ENCODE peak calls at places on chromosomes 1 and 21, in four cellular contexts. Z is GM23248, N is HCT116, G is GM23338. S is an unnamed sample.
A peak's percentile ranks its signal among the peaks of the same experiment; 100 is the strongest.

GRCh38 chr1:91712981-91713841 is 172.7 kb downstream of the TGFBR3 start:
- DNase-seq in Z (peak; percentile 80), N (no peak), G (peak; percentile 22), S (peak; percentile 34)

GRCh38 chr1:59737638-59738037 is 77.1 kb upstream of the HOOK1 start:
- DNase-seq in Z (no peak), N (no peak), G (no peak), S (no peak)

GRCh38 chr1:182377175-182377574 is 14.4 kb downstream of the GLUL start:
- DNase-seq in Z (peak; percentile 58), N (no peak), G (no peak), S (no peak)

GRCh38 chr1:178684542-178685000 is 40.5 kb upstream of the RALGPS2 start:
- DNase-seq in Z (peak; percentile 91), N (peak; percentile 65), G (no peak), S (peak; percentile 14)

GRCh38 chr1:179807691-179808485 is 64.8 kb downstream of the FAM163A start:
- DNase-seq in Z (peak; percentile 70), N (no peak), G (no peak), S (peak; percentile 73)

GRCh38 chr1:244226440-244226839 is 175.4 kb downstream of the ZBTB18 start:
- DNase-seq in Z (peak; percentile 47), N (no peak), G (no peak), S (no peak)

GRCh38 chr1:235892734-235893413 is 26.2 kb upstream of the LYST start:
- DNase-seq in Z (no peak), N (no peak), G (no peak), S (no peak)

GRCh38 chr1:181504294-181505115 is 21.2 kb downstream of the CACNA1E start:
- DNase-seq in Z (peak; percentile 21), N (peak; percentile 62), G (peak; percentile 86), S (peak; percentile 55)

GRCh38 chr1:92511541-92511940 is 24.8 kb upstream of the GFI1 start:
- DNase-seq in Z (no peak), N (no peak), G (no peak), S (no peak)

GRCh38 chr1:235275223-235275622 is 52.8 kb downstream of the ARID4B start:
- DNase-seq in Z (no peak), N (no peak), G (no peak), S (no peak)

GRCh38 chr1:168920456-168921094 is 185.9 kb upstream of the ATP1B1 start:
- DNase-seq in Z (peak; percentile 45), N (peak; percentile 7), G (no peak), S (peak; percentile 56)

GRCh38 chr21:42352433-42353095 is 1.8 kb upstream of the TFF2 start:
- DNase-seq in Z (no peak), N (no peak), G (no peak), S (no peak)

GRCh38 chr1:81220614-81221071 is 580.1 kb upstream of the ADGRL2 start:
- DNase-seq in Z (no peak), N (no peak), G (no peak), S (no peak)

GRCh38 chr1:183163311-183163710 is 22.8 kb upstream of the LAMC2 start:
- DNase-seq in Z (peak; percentile 87), N (peak; percentile 80), G (no peak), S (no peak)

GRCh38 chr1:7388488-7389185 is 382.5 kb upstream of the VAMP3 start:
- DNase-seq in Z (peak; percentile 41), N (no peak), G (no peak), S (no peak)

GRCh38 chr1:193013005-193013404 is 46.2 kb downstream of the UCHL5 start:
- DNase-seq in Z (peak; percentile 62), N (no peak), G (no peak), S (no peak)

GRCh38 chr1:62318756-62319544 is at the start of gene KANK4:
- DNase-seq in Z (peak; percentile 55), N (no peak), G (peak; percentile 78), S (peak; percentile 69)

GRCh38 chr21:36379236-36379635 is 6.0 kb upstream of the CHAF1B start:
- DNase-seq in Z (peak; percentile 9), N (no peak), G (no peak), S (no peak)

GRCh38 chr1:197486948-197487347 is 218.9 kb downstream of the CRB1 start:
- DNase-seq in Z (no peak), N (no peak), G (no peak), S (peak; percentile 20)

GRCh38 chr1:180964609-180965008 is 51.9 kb downstream of the KIAA1614 start:
- DNase-seq in Z (no peak), N (no peak), G (no peak), S (no peak)

DNA sequence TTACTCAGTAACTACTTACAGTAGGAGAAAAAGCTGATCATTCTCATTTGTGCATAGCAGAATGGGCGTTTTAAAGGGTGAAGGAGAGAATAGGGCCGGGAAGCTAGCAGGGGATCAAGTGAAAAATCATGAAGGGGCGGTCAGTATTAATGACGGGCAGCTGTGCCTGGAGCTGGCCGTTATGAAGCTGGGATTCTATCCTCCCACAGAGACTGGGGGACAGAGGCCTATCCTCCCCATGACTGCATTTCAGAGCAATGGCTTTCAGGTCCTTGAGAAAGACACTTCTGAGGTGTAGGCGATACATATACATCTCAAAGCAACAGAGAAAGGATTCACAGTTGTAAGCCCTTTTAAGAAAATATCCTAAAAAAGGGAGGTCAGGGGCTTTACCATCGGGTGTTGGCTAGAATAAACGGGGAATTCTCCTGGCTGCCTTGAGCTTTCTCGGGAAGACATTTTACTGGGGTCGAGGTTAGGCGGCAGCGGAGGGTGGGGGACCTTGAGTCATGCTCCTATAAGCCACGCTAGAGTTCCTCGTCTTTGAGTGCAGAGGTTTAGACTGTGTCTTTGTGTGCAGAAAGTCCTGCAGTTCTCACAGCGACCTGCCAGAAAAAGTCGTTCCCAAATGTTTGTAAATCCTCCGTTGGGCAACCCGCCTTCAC is 564 bp upstream of the MTARC2 start:
- DNase-seq in Z (no peak), N (no peak), G (peak; percentile 42), S (no peak)
- H3K4me3 ChIP-seq in Z (peak overlapping the region; percentile 80), N (peak overlapping the region; percentile 86), G (peak overlapping the region; percentile 62), S (peak overlapping the region; percentile 91)

GRCh38 chr1:228860911-228861829 is 125.9 kb downstream of the RHOU start:
- DNase-seq in Z (peak; percentile 92), N (peak; percentile 90), G (no peak), S (peak; percentile 88)
- TF ChIP-seq EZH2phosphoT487 in Z (no peak), N (no peak), G (no peak), S (no peak)

GRCh38 chr1:242524571-242525359 is at the start of gene PLD5:
- DNase-seq in Z (peak; percentile 17), N (no peak), G (peak; percentile 73), S (peak; percentile 46)
- H3K4me3 ChIP-seq in Z (peak within 1 kb of the TSS; percentile 51), N (no peak within 1 kb of the TSS), G (peak within 1 kb of the TSS; percentile 96), S (peak within 1 kb of the TSS; percentile 58)

DNA sequence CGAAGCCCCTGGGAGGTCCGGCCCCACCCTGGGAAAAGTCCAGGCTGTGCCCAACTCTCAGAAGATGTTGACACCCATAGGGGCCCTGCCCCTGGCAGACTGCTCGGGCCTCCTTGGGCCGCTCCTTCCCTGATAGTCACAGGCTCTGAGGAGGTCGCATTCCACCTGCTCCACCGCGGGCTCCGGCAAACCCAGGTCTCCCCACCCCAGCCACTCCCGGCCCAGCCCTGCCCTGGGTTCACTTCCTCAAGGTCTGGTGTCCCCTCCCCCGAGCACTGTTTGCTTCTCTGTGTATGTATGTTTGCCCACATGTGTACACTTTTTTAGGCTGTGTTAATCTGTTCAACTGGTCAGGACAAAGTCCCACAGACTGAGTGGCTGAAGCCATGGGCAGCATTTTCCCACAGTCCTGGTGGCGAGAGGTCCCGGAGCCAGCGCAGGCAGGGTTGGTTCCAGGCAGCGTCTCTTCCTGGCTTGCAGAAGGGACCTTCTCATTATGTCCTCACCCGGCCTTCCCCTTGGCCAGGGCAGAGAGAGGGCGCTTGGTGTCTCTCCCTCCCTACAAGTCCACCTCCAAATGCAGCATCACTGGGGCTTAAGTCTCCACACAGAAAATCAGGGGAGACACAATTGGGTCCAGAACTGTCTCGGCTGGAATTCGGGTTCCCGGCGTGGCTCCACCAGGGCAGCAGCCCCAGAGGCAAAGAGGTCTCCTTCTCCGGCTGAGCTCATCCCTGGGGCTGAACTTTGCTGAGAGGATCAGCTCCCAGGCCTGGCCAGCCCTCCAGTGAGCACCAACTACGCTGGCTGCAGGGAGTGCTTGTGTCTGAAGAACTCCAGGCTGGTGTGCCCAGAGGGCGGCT is 10.5 kb upstream of the PRXL2B start:
- DNase-seq in Z (no peak), N (no peak), G (no peak), S (peak; percentile 89)
- TF ChIP-seq EZH2phosphoT487 in Z (no peak), N (no peak), G (no peak), S (no peak)

GRCh38 chr1:12073796-12074195 is 10.7 kb downstream of the TNFRSF8 start:
- DNase-seq in Z (no peak), N (no peak), G (no peak), S (no peak)
- H3K4me3 ChIP-seq in Z (no peak overlapping the region), N (no peak overlapping the region), G (no peak overlapping the region), S (no peak overlapping the region)

GRCh38 chr1:154941332-154941995 is 4.9 kb upstream of the PMVK start:
- DNase-seq in Z (no peak), N (no peak), G (peak; percentile 66), S (peak; percentile 60)

GRCh38 chr1:154945962-154946850 is 9.7 kb upstream of the PMVK start:
- DNase-seq in Z (no peak), N (no peak), G (no peak), S (no peak)

GRCh38 chr1:154944422-154945159 is 8.1 kb upstream of the PMVK start:
- DNase-seq in Z (no peak), N (no peak), G (no peak), S (peak; percentile 78)

GRCh38 chr1:154945160-154945961 is 8.8 kb upstream of the PMVK start:
- DNase-seq in Z (no peak), N (no peak), G (no peak), S (no peak)

GRCh38 chr1:154943649-154944421 is 7.3 kb upstream of the PMVK start:
- DNase-seq in Z (peak; percentile 48), N (no peak), G (peak; percentile 79), S (peak; percentile 65)
- TF ChIP-seq EZH2phosphoT487 in Z (no peak), N (no peak), G (no peak), S (no peak)

GRCh38 chr1:240597153-240597745 is 14.7 kb downstream of the GREM2 start:
- DNase-seq in Z (peak; percentile 54), N (no peak), G (no peak), S (peak; percentile 10)
- H3K4me3 ChIP-seq in Z (peak overlapping the region; percentile 54), N (no peak overlapping the region), G (no peak overlapping the region), S (no peak overlapping the region)

GRCh38 chr1:207355060-207355459 is 33.6 kb downstream of the CD55 start:
- DNase-seq in Z (peak; percentile 27), N (no peak), G (no peak), S (no peak)
- TF ChIP-seq EZH2phosphoT487 in Z (no peak), N (no peak), G (no peak), S (no peak)

S was measured in hepatocyte.